ENCODE peak calls at places on chromosomes 7 and 10, in four cellular contexts. D is CD8-positive, alpha-beta T cell; P is lung; U is IMR-90. Q is an unnamed sample.

GRCh38 chr10:99442394-99442793 is 12.0 kb upstream of the GOT1 start:
- DNase-seq in D (no peak), U (no peak), P (no peak), Q (no peak)

GRCh38 chr10:72170263-72170662 is 45.5 kb upstream of the ANAPC16 start:
- DNase-seq in P (peak; percentile 81), D (no peak), U (no peak), Q (no peak)

GRCh38 chr10:96587255-96588059 is 645 bp upstream of the TM9SF3 start:
- DNase-seq in U (peak; percentile 83), D (no peak), P (peak; percentile 62), Q (no peak)

GRCh38 chr10:66910676-66911075 is 15.2 kb upstream of the LRRTM3 start:
- DNase-seq in U (no peak), D (no peak), P (no peak), Q (no peak)

GRCh38 chr7:132933076-132933466 is 148.8 kb downstream of the CHCHD3 start:
- DNase-seq in D (no peak), U (peak; percentile 80), P (no peak), Q (peak; percentile 35)

GRCh38 chr7:157017639-157018327 is 7.3 kb upstream of the MNX1 start:
- DNase-seq in D (no peak), P (no peak), U (no peak), Q (no peak)

GRCh38 chr7:45975367-45975766 is 54.3 kb upstream of the IGFBP3 start:
- DNase-seq in D (no peak), P (peak; percentile 10), U (peak; percentile 21), Q (no peak)

GRCh38 chr10:123501148-123501547 is 165.0 kb upstream of the GPR26 start:
- DNase-seq in U (no peak), P (no peak), D (no peak), Q (no peak)

GRCh38 chr10:33952692-33953360 is 618.4 kb upstream of the NRP1 start:
- DNase-seq in U (peak; percentile 82), P (no peak), D (no peak), Q (no peak)

GRCh38 chr7:92833766-92834605 is 2.4 kb downstream of the CDK6 start:
- DNase-seq in P (peak; percentile 71), U (peak; percentile 78), D (peak; percentile 58), Q (peak; percentile 85)

GRCh38 chr10:56722912-56723311 is 361.9 kb upstream of the ZWINT start:
- DNase-seq in D (no peak), P (no peak), U (no peak), Q (no peak)

GRCh38 chr10:50866317-50866716 is 19.1 kb downstream of the A1CF start:
- DNase-seq in D (no peak), P (no peak), U (no peak), Q (no peak)

GRCh38 chr7:106623846-106624245 is 37.1 kb downstream of the CCDC71L start:
- DNase-seq in D (no peak), P (no peak), U (peak; percentile 92), Q (no peak)

GRCh38 chr7:92645114-92645497 is 54.9 kb upstream of the FAM133B start:
- DNase-seq in P (no peak), D (no peak), U (no peak), Q (no peak)

GRCh38 chr7:332020-332517 is 42.1 kb downstream of the FOXL3 start:
- DNase-seq in D (no peak), P (no peak), U (no peak), Q (no peak)

GRCh38 chr10:58107506-58107905 is 160.2 kb downstream of the IPMK start:
- DNase-seq in P (no peak), U (peak; percentile 72), D (no peak), Q (no peak)

GRCh38 chr7:121832347-121832746 is 40.6 kb upstream of the PTPRZ1 start:
- DNase-seq in U (no peak), D (no peak), P (no peak), Q (no peak)

GRCh38 chr10:130495891-130496642 is 359.9 kb downstream of the GLRX3 start:
- DNase-seq in P (no peak), D (no peak), U (peak; percentile 19), Q (no peak)

GRCh38 chr7:135842446-135843175 is 94.0 kb upstream of the FAM180A start:
- DNase-seq in P (no peak), U (no peak), D (no peak), Q (no peak)

GRCh38 chr7:16961650-16962049 is 79.9 kb upstream of the AGR3 start:
- DNase-seq in D (no peak), U (peak; percentile 65), P (no peak), Q (no peak)

GRCh38 chr7:5607958-5608656 is 173.4 kb downstream of the RNF216 start:
- DNase-seq in D (no peak), U (no peak), P (no peak), Q (no peak)

GRCh38 chr10:29981510-29981909 is 77.9 kb downstream of the JCAD start:
- DNase-seq in U (no peak), D (no peak), P (no peak), Q (no peak)

GRCh38 chr7:105473163-105473562 is 48.9 kb downstream of the PUS7 start:
- DNase-seq in U (peak; percentile 91), D (no peak), P (no peak), Q (no peak)

GRCh38 chr10:113060221-113061053 is 110.4 kb downstream of the TCF7L2 start:
- DNase-seq in P (no peak), U (no peak), D (no peak), Q (no peak)

GRCh38 chr10:107653832-107654287 is 489.4 kb upstream of the SORCS1 start:
- DNase-seq in U (peak; percentile 5), D (no peak), P (no peak), Q (no peak)

DNA sequence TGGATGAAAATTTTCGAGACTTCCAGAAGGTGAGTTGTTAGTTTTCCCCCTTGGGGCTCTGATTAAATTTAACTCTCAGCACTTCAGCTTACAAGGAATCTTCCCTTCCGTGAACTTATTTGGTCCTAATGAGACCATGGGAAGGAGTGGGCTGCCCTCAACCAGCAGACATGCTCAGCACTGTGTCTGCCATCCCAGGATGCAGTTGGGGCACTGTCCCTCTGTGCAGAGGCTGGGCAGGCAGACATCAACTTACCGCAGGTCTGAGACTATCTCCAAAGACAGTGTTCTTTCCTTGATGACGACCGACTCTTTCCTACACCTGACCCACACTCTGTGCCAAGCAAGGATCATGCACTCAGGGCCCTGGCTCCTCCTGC is 36.7 kb downstream of the VOPP1 start:
- DNase-seq in D (no peak), P (no peak), U (no peak), Q (no peak)
- H3K4me1 ChIP-seq in D (peaks cover 70% of the 10 kb centered on the region), P (no peaks in the 10 kb centered on the region), U (peaks cover 35% of the 10 kb centered on the region), Q (no peaks in the 10 kb centered on the region)

GRCh38 chr10:6171891-6172354 is 30.8 kb upstream of the PFKFB3 start:
- DNase-seq in P (peak; percentile 46), D (no peak), U (peak; percentile 96), Q (no peak)
- TF ChIP-seq CTCF in P (no peak), D (no peak), U (no peak), Q (no peak)

GRCh38 chr7:1922071-1922869 is 252.2 kb downstream of the ELFN1 start:
- DNase-seq in D (no peak), U (peak; percentile 17), P (no peak), Q (peak; percentile 66)
- H3K4me3 ChIP-seq in D (peak overlapping the region; percentile 25), U (no peak overlapping the region), P (no peak overlapping the region), Q (peak overlapping the region; percentile 34)

DNA sequence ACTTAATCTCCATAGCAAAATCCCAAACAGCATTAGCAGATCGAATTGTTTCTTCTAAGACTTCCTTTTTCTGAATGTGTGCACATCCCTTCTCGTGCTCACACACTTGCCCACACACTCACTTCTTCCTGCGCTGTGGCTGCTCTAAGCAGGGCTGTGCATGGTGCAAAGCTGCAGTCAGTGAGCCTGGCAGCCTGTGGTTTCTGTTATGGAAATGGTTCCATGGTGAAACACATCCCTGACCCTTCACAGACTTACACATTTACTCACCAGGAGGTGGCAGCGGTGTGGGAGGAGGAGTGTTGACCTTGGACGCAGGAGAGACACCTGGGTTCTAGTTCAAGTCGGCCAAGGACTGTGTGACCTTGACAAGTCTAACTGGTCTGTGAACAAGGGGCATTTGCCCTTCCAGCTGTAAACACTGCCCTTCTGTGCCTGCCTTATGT is 24.9 kb downstream of the MTURN start:
- DNase-seq in P (no peak), U (peak; percentile 45), D (no peak), Q (peak; percentile 28)
- H3K4me1 ChIP-seq in P (no peaks in the 10 kb centered on the region), U (peaks cover 2% of the 10 kb centered on the region), D (peaks cover 45% of the 10 kb centered on the region), Q (no peaks in the 10 kb centered on the region)

DNA sequence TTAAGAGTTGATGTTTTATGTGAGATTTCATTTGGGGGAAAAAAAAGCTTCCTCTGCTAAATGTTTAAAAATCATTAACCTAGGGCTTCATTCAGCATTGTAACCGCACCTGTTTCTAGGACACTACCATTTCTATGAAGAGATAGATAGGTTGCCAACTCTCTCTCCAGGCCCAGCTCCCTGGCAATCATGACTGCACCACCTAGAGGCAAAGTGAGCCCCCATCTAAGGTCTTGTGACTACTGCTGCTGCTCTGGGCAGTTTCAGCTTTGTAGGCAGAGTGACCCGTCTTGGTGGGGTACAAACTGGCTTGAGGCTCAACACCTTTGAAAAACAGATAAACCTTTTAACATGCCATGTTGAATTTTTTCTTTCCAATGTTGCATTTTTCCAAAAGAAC is 27.3 kb upstream of the MRC1 start:
- DNase-seq in D (no peak), P (no peak), U (no peak), Q (peak; percentile 32)
- TF ChIP-seq CTCF in D (no peak), P (no peak), U (no peak), Q (peak; percentile 53)